ENCODE peak calls at places on chromosomes 5 and 9, in seven cellular contexts. R is AG04450; G is coronary artery; H is psoas muscle; L is fibroblast of lung; U is CD4-positive, alpha-beta memory T cell; D is fibroblast of pulmonary artery. E is an unnamed sample.

GRCh38 chr5:66554211-66554610 is 42.0 kb upstream of the MAST4 start:
- DNase-seq in R (no peak), G (no peak), H (no peak), L (peak), U (no peak), D (peak), E (peak)

GRCh38 chr5:98679963-98680362 is 93.5 kb upstream of the RGMB start:
- DNase-seq in R (no peak), G (no peak), H (no peak), L (peak), U (no peak), D (no peak), E (peak)

GRCh38 chr5:172713809-172714490 is 57.0 kb downstream of the DUSP1 start:
- DNase-seq in R (no peak), G (no peak), H (no peak), L (no peak), U (no peak), D (no peak), E (no peak)

GRCh38 chr5:68562308-68562707 is 346.8 kb downstream of the PIK3R1 start:
- DNase-seq in R (peak), G (no peak), H (no peak), L (peak), U (no peak), D (peak), E (peak)

GRCh38 chr9:133160742-133161541 is 2.8 kb downstream of the GBGT1 start:
- DNase-seq in R (no peak), G (peak), H (peak), L (peak), U (peak), D (peak), E (peak)

GRCh38 chr9:98099898-98100297 is 19.1 kb downstream of the TRIM14 start:
- DNase-seq in R (no peak), G (no peak), H (no peak), L (no peak), U (no peak), D (no peak), E (no peak)

GRCh38 chr5:44847453-44847852 is 38.7 kb downstream of the MRPS30 start:
- DNase-seq in R (no peak), G (no peak), H (no peak), L (no peak), U (no peak), D (no peak), E (no peak)

GRCh38 chr5:10317825-10318682 is 10.4 kb upstream of the CMBL start:
- DNase-seq in R (no peak), G (no peak), H (no peak), L (peak), U (no peak), D (no peak), E (peak)

GRCh38 chr9:100774326-100774725 is 196.4 kb downstream of the CAVIN4 start:
- DNase-seq in R (no peak), G (no peak), H (no peak), L (no peak), U (no peak), D (no peak), E (no peak)

GRCh38 chr5:179123109-179123426 is 62.9 kb downstream of the ZNF354C start:
- DNase-seq in R (no peak), G (no peak), H (no peak), L (no peak), U (no peak), D (no peak), E (no peak)

GRCh38 chr9:118829334-118829733 is 539.9 kb downstream of the BRINP1 start:
- DNase-seq in R (no peak), G (no peak), H (no peak), L (peak), U (no peak), D (no peak), E (peak)

GRCh38 chr5:95647886-95648860 is 1.6 kb downstream of the RFESD start:
- DNase-seq in R (no peak), G (no peak), H (no peak), L (peak), U (no peak), D (peak), E (no peak)

GRCh38 chr5:1172670-1173404 is 28.6 kb upstream of the SLC6A19 start:
- DNase-seq in R (no peak), G (no peak), H (peak), L (no peak), U (no peak), D (no peak), E (no peak)

GRCh38 chr5:108911055-108911454 is 163.4 kb downstream of the FER start:
- DNase-seq in R (no peak), G (no peak), H (no peak), L (no peak), U (no peak), D (no peak), E (no peak)

GRCh38 chr5:132313378-132313777 is 19.2 kb downstream of the SLC22A4 start:
- DNase-seq in R (no peak), G (no peak), H (peak), L (peak), U (no peak), D (peak), E (peak)

GRCh38 chr9:91395553-91396470 is 27.8 kb downstream of the NFIL3 start:
- DNase-seq in R (peak), G (no peak), H (no peak), L (peak), U (no peak), D (peak), E (peak)

GRCh38 chr5:96881511-96882115 is 5.3 kb downstream of the ERAP2 start:
- DNase-seq in R (peak), G (no peak), H (no peak), L (peak), U (no peak), D (peak), E (peak)

GRCh38 chr5:154278908-154279307 is 88.4 kb downstream of the GALNT10 start:
- DNase-seq in R (no peak), G (no peak), H (no peak), L (peak), U (no peak), D (no peak), E (no peak)

GRCh38 chr5:126877011-126877410 is 100.1 kb downstream of the LMNB1 start:
- DNase-seq in R (no peak), G (no peak), H (no peak), L (no peak), U (no peak), D (peak), E (no peak)

GRCh38 chr5:93349613-93350012 is 231.4 kb downstream of the NR2F1-AS1 start:
- DNase-seq in R (peak), G (no peak), H (no peak), L (peak), U (no peak), D (peak), E (peak)

GRCh38 chr5:13133951-13134350 is 810.5 kb downstream of the DNAH5 start:
- DNase-seq in R (no peak), G (no peak), H (no peak), L (no peak), U (no peak), D (no peak), E (no peak)

GRCh38 chr5:14216902-14217301 is 73.8 kb downstream of the TRIO start:
- DNase-seq in R (no peak), G (no peak), H (no peak), L (peak), U (no peak), D (no peak), E (no peak)

GRCh38 chr9:130073373-130073772 is 19.7 kb downstream of the GPR107 start:
- DNase-seq in R (no peak), G (no peak), H (no peak), L (peak), U (no peak), D (peak), E (peak)

GRCh38 chr9:133429641-133430161 is 7.5 kb downstream of the ADAMTS13 start:
- DNase-seq in R (no peak), G (no peak), H (no peak), L (peak), U (peak), D (peak), E (no peak)

GRCh38 chr9:88372103-88372694 is 16.0 kb upstream of the SPIN1 start:
- DNase-seq in R (no peak), G (no peak), H (no peak), L (no peak), U (no peak), D (no peak), E (no peak)

GRCh38 chr9:136052433-136052880 is 42.6 kb downstream of the NACC2 start:
- DNase-seq in R (no peak), G (peak), H (no peak), L (no peak), U (no peak), D (peak), E (no peak)

GRCh38 chr9:87370003-87370685 is 127.5 kb upstream of the DAPK1 start:
- DNase-seq in R (no peak), G (no peak), H (no peak), L (peak), U (no peak), D (no peak), E (no peak)

GRCh38 chr9:17761984-17762676 is 183.3 kb downstream of the SH3GL2 start:
- DNase-seq in R (no peak), G (no peak), H (no peak), L (no peak), U (no peak), D (no peak), E (no peak)

GRCh38 chr5:99248066-99248465 is 319.3 kb upstream of the CHD1 start:
- DNase-seq in R (no peak), G (no peak), H (no peak), L (no peak), U (no peak), D (no peak), E (no peak)

GRCh38 chr9:37986771-37987258 is 82.2 kb downstream of the SHB start:
- DNase-seq in R (no peak), G (no peak), H (no peak), L (no peak), U (no peak), D (no peak), E (no peak)

GRCh38 chr5:44809215-44809955 is 638 bp downstream of the MRPS30 start:
- DNase-seq in R (no peak), G (peak), H (peak), L (peak), U (peak), D (peak), E (peak)

GRCh38 chr5:58201922-58202648 is 257.8 kb downstream of the PLK2 start:
- DNase-seq in R (no peak), G (no peak), H (no peak), L (peak), U (no peak), D (no peak), E (no peak)

GRCh38 chr5:68110264-68110663 is 105.3 kb upstream of the PIK3R1 start:
- DNase-seq in R (no peak), G (no peak), H (no peak), L (no peak), U (no peak), D (no peak), E (no peak)

GRCh38 chr5:166123698-166124097 is 2167.7 kb upstream of the WWC1 start:
- DNase-seq in R (no peak), G (no peak), H (no peak), L (no peak), U (no peak), D (no peak), E (no peak)

GRCh38 chr5:151029179-151029855 is 8.9 kb downstream of the GPX3 start:
- DNase-seq in R (no peak), G (no peak), H (peak), L (no peak), U (no peak), D (no peak), E (no peak)

GRCh38 chr5:156402387-156402921 is 75.5 kb downstream of the SGCD start:
- DNase-seq in R (no peak), G (no peak), H (no peak), L (peak), U (peak), D (no peak), E (no peak)

GRCh38 chr9:101394687-101395086 is 3.7 kb downstream of the MRPL50 start:
- DNase-seq in R (no peak), G (no peak), H (no peak), L (no peak), U (no peak), D (no peak), E (no peak)

GRCh38 chr9:133509179-133510083 is 15.3 kb downstream of the MYMK start:
- DNase-seq in R (no peak), G (no peak), H (peak), L (no peak), U (no peak), D (no peak), E (no peak)

GRCh38 chr5:172418847-172419810 is 35.2 kb downstream of the SH3PXD2B start:
- DNase-seq in R (no peak), G (no peak), H (peak), L (no peak), U (no peak), D (no peak), E (peak)

GRCh38 chr5:139635606-139636206 is 12.4 kb upstream of the CXXC5 start:
- DNase-seq in R (peak), G (peak), H (peak), L (peak), U (no peak), D (peak), E (peak)

GRCh38 chr9:108272350-108272899 is 583.4 kb downstream of the ACTL7B start:
- DNase-seq in R (peak), G (no peak), H (peak), L (peak), U (no peak), D (peak), E (peak)
- H3K4me3 ChIP-seq in R (peak), G (peak), H (peak), L (peak), U (no peak), D (no peak), E (no peak)

DNA sequence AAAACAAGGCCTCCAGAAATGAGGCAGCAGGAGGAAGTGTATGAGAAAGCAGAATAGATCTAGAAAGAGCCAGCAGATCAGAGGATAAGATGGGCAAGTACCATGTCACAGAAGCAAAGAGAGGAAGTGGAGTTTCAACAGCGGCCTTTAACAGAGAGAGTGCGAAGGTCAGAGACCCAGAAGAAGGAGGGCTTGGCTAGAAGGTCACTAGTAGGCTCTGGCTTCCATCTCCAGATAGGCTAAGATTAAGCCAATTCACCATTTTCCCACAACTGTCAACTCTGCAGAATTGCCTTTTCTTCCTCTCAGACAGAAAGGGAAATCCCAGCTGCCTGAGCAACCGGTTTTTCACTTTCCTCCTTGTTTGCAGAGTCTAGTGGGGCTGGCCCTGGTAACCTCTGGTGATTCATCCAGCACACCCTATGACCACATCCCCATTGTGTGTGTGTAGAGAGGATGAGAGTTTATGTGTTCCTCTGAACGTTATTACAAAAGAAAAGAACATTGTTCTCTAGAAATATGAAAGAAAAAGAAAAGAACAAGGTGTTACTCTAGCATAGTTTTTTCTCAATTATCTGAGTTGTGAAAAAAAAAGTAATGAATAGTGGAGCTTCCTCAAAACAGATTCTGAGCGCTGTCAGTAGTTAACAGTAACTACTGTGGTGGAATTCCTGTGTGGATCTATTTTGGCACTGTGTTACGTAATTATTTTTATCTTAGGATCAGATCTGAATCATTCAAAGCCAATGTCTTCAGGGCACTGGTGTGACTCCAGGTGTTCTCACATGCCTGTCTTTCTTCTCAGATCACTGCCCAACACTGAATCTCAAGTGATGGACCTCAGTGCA is 220.4 kb downstream of the ARRDC3 start:
- DNase-seq in R (peak), G (no peak), H (peak), L (peak), U (peak), D (peak), E (peak)
- H3K4me3 ChIP-seq in R (no peak), G (no peak), H (no peak), L (no peak), U (no peak), D (no peak), E (no peak)

GRCh38 chr9:105700598-105701544 is 6.5 kb downstream of the TMEM38B start:
- DNase-seq in R (no peak), G (no peak), H (no peak), L (no peak), U (no peak), D (no peak), E (no peak)
- H3K4me3 ChIP-seq in R (no peak), G (no peak), H (peak), L (no peak), U (no peak), D (no peak), E (no peak)

GRCh38 chr5:123154857-123155467 is 65.9 kb downstream of the PRDM6 start:
- DNase-seq in R (no peak), G (no peak), H (no peak), L (no peak), U (no peak), D (no peak), E (no peak)
- H3K4me3 ChIP-seq in R (no peak), G (no peak), H (no peak), L (no peak), U (no peak), D (no peak), E (no peak)

DNA sequence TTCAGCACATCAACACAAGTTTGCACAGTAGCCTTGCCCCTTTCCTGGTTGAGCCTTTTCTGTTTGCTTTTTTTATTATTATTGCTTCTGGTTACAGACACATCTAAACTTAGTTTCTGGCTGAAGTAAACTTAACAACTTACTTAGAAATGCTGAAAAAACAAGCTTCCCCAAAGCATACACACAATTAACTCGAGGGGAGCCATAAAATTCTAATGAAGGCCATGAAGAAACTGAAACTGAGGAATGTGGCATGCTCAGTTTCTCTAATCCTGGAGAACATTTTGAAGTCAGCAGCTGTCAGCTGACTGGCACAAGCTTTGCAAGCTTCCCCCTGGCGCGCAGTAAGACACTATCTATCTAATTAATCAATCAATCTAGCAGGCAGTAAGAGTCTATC is 3.7 kb downstream of the MYO10 start:
- DNase-seq in R (no peak), G (no peak), H (no peak), L (no peak), U (no peak), D (no peak), E (no peak)
- H3K4me3 ChIP-seq in R (peak), G (no peak), H (no peak), L (peak), U (no peak), D (no peak), E (no peak)

GRCh38 chr5:149415245-149415967 is 36.3 kb upstream of the IL17B start:
- DNase-seq in R (no peak), G (no peak), H (no peak), L (peak), U (no peak), D (no peak), E (peak)
- H3K4me3 ChIP-seq in R (no peak), G (peak), H (peak), L (no peak), U (no peak), D (no peak), E (no peak)

GRCh38 chr5:131211669-131212068 is 40.9 kb downstream of the LYRM7 start:
- DNase-seq in R (no peak), G (no peak), H (no peak), L (no peak), U (no peak), D (no peak), E (no peak)
- H3K4me3 ChIP-seq in R (no peak), G (no peak), H (no peak), L (no peak), U (no peak), D (no peak), E (no peak)

DNA sequence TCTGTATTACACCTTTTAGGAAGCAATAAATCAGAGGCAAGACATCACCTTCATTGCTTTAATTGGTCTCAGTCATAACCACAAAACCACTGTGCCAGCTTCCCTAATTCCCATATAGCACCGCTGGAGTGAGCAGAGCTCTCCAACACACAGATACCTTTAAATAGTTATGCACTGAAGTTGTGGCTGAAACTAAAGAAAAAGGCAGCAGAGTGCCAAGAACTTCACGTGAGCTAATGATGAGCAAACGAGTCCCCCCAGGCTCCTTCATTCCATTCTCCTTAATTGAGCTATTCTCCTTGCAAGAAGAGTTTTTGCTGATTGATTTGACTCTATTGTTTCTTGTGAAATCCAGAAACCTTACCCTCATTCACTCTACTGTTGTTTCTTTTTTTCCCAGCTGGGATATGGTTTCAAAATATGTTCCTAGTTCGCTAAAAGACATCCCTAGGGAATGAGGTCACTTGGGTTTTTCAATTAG is 501.5 kb downstream of the SPATA31D1 start:
- DNase-seq in R (peak), G (no peak), H (no peak), L (peak), U (no peak), D (peak), E (peak)
- H3K4me3 ChIP-seq in R (no peak), G (no peak), H (no peak), L (no peak), U (no peak), D (no peak), E (no peak)

GRCh38 chr9:69297300-69297980 is 27.6 kb upstream of the ENTREP1 start:
- DNase-seq in R (no peak), G (no peak), H (no peak), L (peak), U (no peak), D (no peak), E (no peak)

GRCh38 chr9:69295872-69296562 is 29.0 kb upstream of the ENTREP1 start:
- DNase-seq in R (no peak), G (no peak), H (peak), L (no peak), U (no peak), D (peak), E (peak)

GRCh38 chr9:69293186-69293585 is 31.8 kb upstream of the ENTREP1 start:
- DNase-seq in R (no peak), G (no peak), H (no peak), L (no peak), U (no peak), D (no peak), E (no peak)

GRCh38 chr9:69292078-69292477 is 32.9 kb upstream of the ENTREP1 start:
- DNase-seq in R (no peak), G (no peak), H (no peak), L (no peak), U (no peak), D (no peak), E (no peak)
- H3K4me3 ChIP-seq in R (no peak), G (no peak), H (no peak), L (no peak), U (no peak), D (no peak), E (no peak)